ENCODE peak calls at places on chromosome 15, in eight cellular contexts. One of them, this sample, is unnamed. For H3K4me1, the result is how much of the 10 kb centered on the place peaks cover.

GRCh38 chr15:96867992-96868391 is 537.5 kb downstream of the NR2F2 start:
- DNase-seq in cardiac muscle cell: no peak
- DNase-seq in CD8-positive, alpha-beta memory T cell: no peak
- DNase-seq in BE2C: no peak
- DNase-seq in adrenal gland: no peak
- DNase-seq in hepatocyte: no peak
- DNase-seq in colonic mucosa: no peak
- DNase-seq in lower lobe of right lung: no peak
- DNase-seq in this sample: no peak

GRCh38 chr15:48785712-48786111 is 25.2 kb downstream of the CEP152 start:
- DNase-seq in BE2C: no peak
- DNase-seq in CD8-positive, alpha-beta memory T cell: no peak
- DNase-seq in colonic mucosa: no peak
- DNase-seq in adrenal gland: no peak
- DNase-seq in lower lobe of right lung: no peak
- DNase-seq in cardiac muscle cell: no peak
- DNase-seq in hepatocyte: no peak
- DNase-seq in this sample: no peak

GRCh38 chr15:31332681-31333071 is 6.0 kb downstream of the KLF13 start:
- DNase-seq in hepatocyte: no peak
- DNase-seq in CD8-positive, alpha-beta memory T cell: no peak
- DNase-seq in adrenal gland: no peak
- DNase-seq in cardiac muscle cell: no peak
- DNase-seq in lower lobe of right lung: no peak
- DNase-seq in colonic mucosa: no peak
- DNase-seq in BE2C: no peak
- DNase-seq in this sample: no peak

GRCh38 chr15:39728844-39729243 is 53.8 kb downstream of the FSIP1 start:
- DNase-seq in cardiac muscle cell: peak
- DNase-seq in hepatocyte: no peak
- DNase-seq in BE2C: no peak
- DNase-seq in CD8-positive, alpha-beta memory T cell: no peak
- DNase-seq in lower lobe of right lung: no peak
- DNase-seq in colonic mucosa: no peak
- DNase-seq in adrenal gland: no peak
- DNase-seq in this sample: no peak

GRCh38 chr15:68718468-68718867 is 102.2 kb downstream of the ANP32A start:
- DNase-seq in lower lobe of right lung: no peak
- DNase-seq in BE2C: no peak
- DNase-seq in CD8-positive, alpha-beta memory T cell: no peak
- DNase-seq in hepatocyte: no peak
- DNase-seq in colonic mucosa: no peak
- DNase-seq in adrenal gland: no peak
- DNase-seq in cardiac muscle cell: no peak
- DNase-seq in this sample: no peak

GRCh38 chr15:92670625-92671024 is 15.1 kb upstream of the FAM174B start:
- DNase-seq in CD8-positive, alpha-beta memory T cell: no peak
- DNase-seq in BE2C: no peak
- DNase-seq in colonic mucosa: no peak
- DNase-seq in adrenal gland: no peak
- DNase-seq in lower lobe of right lung: no peak
- DNase-seq in hepatocyte: no peak
- DNase-seq in cardiac muscle cell: no peak
- DNase-seq in this sample: no peak

GRCh38 chr15:89654311-89654761 is 931 bp downstream of the KIF7 start:
- DNase-seq in cardiac muscle cell: peak
- DNase-seq in BE2C: no peak
- DNase-seq in lower lobe of right lung: no peak
- DNase-seq in colonic mucosa: no peak
- DNase-seq in CD8-positive, alpha-beta memory T cell: no peak
- DNase-seq in hepatocyte: no peak
- DNase-seq in adrenal gland: no peak
- DNase-seq in this sample: no peak

GRCh38 chr15:56468271-56468912 is 3.5 kb upstream of the MNS1 start:
- DNase-seq in colonic mucosa: no peak
- DNase-seq in hepatocyte: no peak
- DNase-seq in CD8-positive, alpha-beta memory T cell: no peak
- DNase-seq in lower lobe of right lung: no peak
- DNase-seq in cardiac muscle cell: no peak
- DNase-seq in BE2C: no peak
- DNase-seq in adrenal gland: no peak
- DNase-seq in this sample: no peak

GRCh38 chr15:41464889-41465580 is 28.6 kb upstream of the ITPKA start:
- DNase-seq in colonic mucosa: no peak
- DNase-seq in cardiac muscle cell: no peak
- DNase-seq in adrenal gland: peak
- DNase-seq in BE2C: no peak
- DNase-seq in lower lobe of right lung: no peak
- DNase-seq in CD8-positive, alpha-beta memory T cell: no peak
- DNase-seq in hepatocyte: no peak
- DNase-seq in this sample: no peak

GRCh38 chr15:49627407-49627877 is 6.6 kb downstream of the DTWD1 start:
- DNase-seq in CD8-positive, alpha-beta memory T cell: no peak
- DNase-seq in BE2C: no peak
- DNase-seq in hepatocyte: no peak
- DNase-seq in colonic mucosa: no peak
- DNase-seq in adrenal gland: no peak
- DNase-seq in lower lobe of right lung: no peak
- DNase-seq in cardiac muscle cell: peak
- DNase-seq in this sample: no peak

GRCh38 chr15:49315543-49315942 is 107.5 kb upstream of the FGF7 start:
- DNase-seq in CD8-positive, alpha-beta memory T cell: no peak
- DNase-seq in colonic mucosa: no peak
- DNase-seq in hepatocyte: no peak
- DNase-seq in cardiac muscle cell: no peak
- DNase-seq in lower lobe of right lung: no peak
- DNase-seq in adrenal gland: no peak
- DNase-seq in BE2C: no peak
- DNase-seq in this sample: no peak

GRCh38 chr15:75091814-75092213 is 68.4 kb downstream of the PPCDC start:
- DNase-seq in BE2C: no peak
- DNase-seq in cardiac muscle cell: no peak
- DNase-seq in adrenal gland: no peak
- DNase-seq in lower lobe of right lung: no peak
- DNase-seq in colonic mucosa: no peak
- DNase-seq in CD8-positive, alpha-beta memory T cell: no peak
- DNase-seq in hepatocyte: no peak
- DNase-seq in this sample: no peak

GRCh38 chr15:42577514-42578031 is 2.2 kb downstream of the STARD9 start:
- DNase-seq in adrenal gland: no peak
- DNase-seq in BE2C: no peak
- DNase-seq in colonic mucosa: no peak
- DNase-seq in CD8-positive, alpha-beta memory T cell: no peak
- DNase-seq in hepatocyte: no peak
- DNase-seq in cardiac muscle cell: peak
- DNase-seq in lower lobe of right lung: no peak
- DNase-seq in this sample: no peak
- H3K4me1 ChIP-seq in adrenal gland: under half
- H3K4me1 ChIP-seq in BE2C: under half
- H3K4me1 ChIP-seq in colonic mucosa: under half
- H3K4me1 ChIP-seq in CD8-positive, alpha-beta memory T cell: under half
- H3K4me1 ChIP-seq in hepatocyte: under half
- H3K4me1 ChIP-seq in cardiac muscle cell: under half
- H3K4me1 ChIP-seq in lower lobe of right lung: under half
- H3K4me1 ChIP-seq in this sample: under half

GRCh38 chr15:67147410-67147949 is 82.1 kb downstream of the SMAD3 start:
- DNase-seq in colonic mucosa: no peak
- DNase-seq in hepatocyte: no peak
- DNase-seq in BE2C: no peak
- DNase-seq in lower lobe of right lung: no peak
- DNase-seq in cardiac muscle cell: no peak
- DNase-seq in adrenal gland: no peak
- DNase-seq in CD8-positive, alpha-beta memory T cell: no peak
- DNase-seq in this sample: no peak

GRCh38 chr15:67149859-67150824 is 84.7 kb downstream of the SMAD3 start:
- DNase-seq in adrenal gland: peak
- DNase-seq in colonic mucosa: no peak
- DNase-seq in BE2C: peak
- DNase-seq in lower lobe of right lung: no peak
- DNase-seq in cardiac muscle cell: peak
- DNase-seq in hepatocyte: peak
- DNase-seq in CD8-positive, alpha-beta memory T cell: no peak
- DNase-seq in this sample: peak

GRCh38 chr15:67146875-67147381 is 81.5 kb downstream of the SMAD3 start:
- DNase-seq in colonic mucosa: peak
- DNase-seq in BE2C: no peak
- DNase-seq in lower lobe of right lung: no peak
- DNase-seq in adrenal gland: no peak
- DNase-seq in cardiac muscle cell: peak
- DNase-seq in hepatocyte: peak
- DNase-seq in CD8-positive, alpha-beta memory T cell: no peak
- DNase-seq in this sample: no peak

GRCh38 chr15:67148196-67148701 is 82.8 kb downstream of the SMAD3 start:
- DNase-seq in CD8-positive, alpha-beta memory T cell: no peak
- DNase-seq in cardiac muscle cell: peak
- DNase-seq in lower lobe of right lung: no peak
- DNase-seq in colonic mucosa: peak
- DNase-seq in BE2C: no peak
- DNase-seq in hepatocyte: peak
- DNase-seq in adrenal gland: no peak
- DNase-seq in this sample: no peak

DNA sequence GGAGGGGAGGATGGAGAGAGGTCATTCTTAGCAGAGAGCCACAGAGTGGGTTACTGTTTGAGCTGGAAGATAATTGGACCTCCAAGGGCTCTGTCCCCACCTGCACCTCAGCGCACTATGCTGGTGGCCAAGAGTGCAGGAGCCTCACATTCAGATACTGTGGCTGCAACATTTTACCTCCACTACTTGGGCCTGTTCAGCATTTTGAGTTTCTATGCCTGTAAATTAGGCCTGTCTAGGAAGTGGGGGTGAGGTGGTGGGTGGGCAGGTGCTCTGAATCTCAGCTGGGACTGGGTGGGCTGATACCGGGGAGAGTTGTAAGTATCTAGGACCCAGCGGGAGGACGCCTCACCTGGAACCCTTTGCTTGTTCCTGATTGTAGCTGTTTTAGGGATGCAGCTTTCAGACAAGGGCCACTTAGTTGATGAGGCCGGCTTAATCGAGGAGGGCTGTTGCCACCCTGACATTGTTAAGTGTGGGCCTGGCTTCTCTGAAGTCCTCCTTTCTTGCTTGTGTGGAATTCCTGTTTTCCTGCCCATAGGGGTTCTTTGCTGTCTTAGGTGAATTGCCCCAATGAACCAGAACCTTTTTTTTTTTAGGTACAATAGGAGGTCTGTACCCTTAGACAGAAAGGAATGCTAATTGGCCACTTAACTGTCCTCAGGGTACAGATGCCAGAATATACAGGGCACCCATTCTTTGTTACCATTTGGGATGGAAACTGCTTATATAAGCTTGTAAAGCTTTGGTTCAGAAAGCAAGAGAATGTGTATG is 83.9 kb downstream of the SMAD3 start:
- DNase-seq in CD8-positive, alpha-beta memory T cell: no peak
- DNase-seq in BE2C: no peak
- DNase-seq in cardiac muscle cell: no peak
- DNase-seq in adrenal gland: no peak
- DNase-seq in hepatocyte: no peak
- DNase-seq in lower lobe of right lung: no peak
- DNase-seq in colonic mucosa: no peak
- DNase-seq in this sample: no peak
- H3K4me1 ChIP-seq in CD8-positive, alpha-beta memory T cell: half or more
- H3K4me1 ChIP-seq in BE2C: under half
- H3K4me1 ChIP-seq in cardiac muscle cell: half or more
- H3K4me1 ChIP-seq in adrenal gland: under half
- H3K4me1 ChIP-seq in hepatocyte: half or more
- H3K4me1 ChIP-seq in lower lobe of right lung: half or more
- H3K4me1 ChIP-seq in colonic mucosa: under half
- H3K4me1 ChIP-seq in this sample: half or more

GRCh38 chr15:58134886-58135285 is 3.3 kb upstream of the AQP9 start:
- DNase-seq in CD8-positive, alpha-beta memory T cell: no peak
- DNase-seq in lower lobe of right lung: no peak
- DNase-seq in hepatocyte: no peak
- DNase-seq in cardiac muscle cell: no peak
- DNase-seq in BE2C: no peak
- DNase-seq in colonic mucosa: no peak
- DNase-seq in adrenal gland: no peak
- DNase-seq in this sample: no peak
- H3K4me1 ChIP-seq in CD8-positive, alpha-beta memory T cell: under half
- H3K4me1 ChIP-seq in lower lobe of right lung: under half
- H3K4me1 ChIP-seq in hepatocyte: under half
- H3K4me1 ChIP-seq in cardiac muscle cell: under half
- H3K4me1 ChIP-seq in BE2C: under half
- H3K4me1 ChIP-seq in colonic mucosa: under half
- H3K4me1 ChIP-seq in adrenal gland: under half
- H3K4me1 ChIP-seq in this sample: under half

GRCh38 chr15:88391700-88392099 is 75.5 kb downstream of the MRPL46 start:
- DNase-seq in lower lobe of right lung: no peak
- DNase-seq in hepatocyte: no peak
- DNase-seq in cardiac muscle cell: no peak
- DNase-seq in CD8-positive, alpha-beta memory T cell: no peak
- DNase-seq in BE2C: no peak
- DNase-seq in adrenal gland: no peak
- DNase-seq in colonic mucosa: no peak
- DNase-seq in this sample: no peak

GRCh38 chr15:88394553-88395159 is 72.5 kb downstream of the MRPL46 start:
- DNase-seq in CD8-positive, alpha-beta memory T cell: no peak
- DNase-seq in colonic mucosa: no peak
- DNase-seq in lower lobe of right lung: no peak
- DNase-seq in cardiac muscle cell: no peak
- DNase-seq in adrenal gland: no peak
- DNase-seq in hepatocyte: no peak
- DNase-seq in BE2C: no peak
- DNase-seq in this sample: no peak

GRCh38 chr15:88396382-88396781 is 70.8 kb downstream of the MRPL46 start:
- DNase-seq in colonic mucosa: no peak
- DNase-seq in cardiac muscle cell: no peak
- DNase-seq in BE2C: no peak
- DNase-seq in lower lobe of right lung: no peak
- DNase-seq in adrenal gland: no peak
- DNase-seq in CD8-positive, alpha-beta memory T cell: no peak
- DNase-seq in hepatocyte: peak
- DNase-seq in this sample: no peak

GRCh38 chr15:88395241-88395640 is 71.9 kb downstream of the MRPL46 start:
- DNase-seq in lower lobe of right lung: no peak
- DNase-seq in hepatocyte: no peak
- DNase-seq in BE2C: no peak
- DNase-seq in cardiac muscle cell: no peak
- DNase-seq in adrenal gland: no peak
- DNase-seq in colonic mucosa: no peak
- DNase-seq in CD8-positive, alpha-beta memory T cell: no peak
- DNase-seq in this sample: no peak

DNA sequence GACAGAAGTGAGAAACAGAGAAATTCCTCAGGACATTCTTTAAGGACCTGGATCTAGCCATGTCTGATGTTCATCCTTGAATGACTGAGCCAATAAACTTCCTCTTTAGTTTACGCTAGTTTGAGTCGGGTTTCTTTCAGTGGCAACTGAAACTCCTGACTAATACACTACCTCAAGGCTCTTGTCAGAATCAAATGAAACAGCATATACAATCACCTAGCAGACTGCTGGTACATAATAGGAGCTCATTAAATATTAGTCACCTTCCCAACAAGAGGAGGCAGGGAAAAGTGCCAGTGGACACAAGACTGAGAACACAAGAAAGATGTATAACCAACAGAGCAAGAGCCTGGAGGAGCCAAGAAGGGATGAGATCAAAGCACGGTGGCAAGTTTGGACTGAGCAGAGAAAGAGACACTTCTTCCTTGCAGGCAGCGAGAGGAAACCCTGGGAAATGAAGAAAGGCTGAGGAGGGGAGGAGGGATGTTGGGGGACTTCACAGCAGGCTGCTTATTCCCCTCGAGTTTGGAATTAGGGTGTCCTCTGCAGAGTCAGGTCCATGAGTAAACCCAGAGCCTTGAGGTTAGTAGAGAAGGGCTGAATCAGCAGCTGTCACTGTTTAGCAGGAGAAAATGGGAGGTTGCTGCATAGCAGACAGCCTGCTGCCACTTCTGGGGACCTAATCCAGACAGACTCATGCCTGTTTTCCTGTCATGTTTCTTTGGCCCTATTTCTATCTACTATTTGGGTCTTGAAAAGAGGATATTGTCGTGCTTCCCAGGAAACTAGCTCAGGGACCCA is 73.3 kb downstream of the MRPL46 start:
- DNase-seq in lower lobe of right lung: no peak
- DNase-seq in cardiac muscle cell: no peak
- DNase-seq in adrenal gland: no peak
- DNase-seq in CD8-positive, alpha-beta memory T cell: no peak
- DNase-seq in BE2C: no peak
- DNase-seq in hepatocyte: no peak
- DNase-seq in colonic mucosa: no peak
- DNase-seq in this sample: no peak
- H3K4me1 ChIP-seq in lower lobe of right lung: under half
- H3K4me1 ChIP-seq in cardiac muscle cell: under half
- H3K4me1 ChIP-seq in adrenal gland: under half
- H3K4me1 ChIP-seq in CD8-positive, alpha-beta memory T cell: under half
- H3K4me1 ChIP-seq in BE2C: under half
- H3K4me1 ChIP-seq in hepatocyte: under half
- H3K4me1 ChIP-seq in colonic mucosa: under half
- H3K4me1 ChIP-seq in this sample: under half

This sample was measured in CD8-positive, alpha-beta T cell.